ENCODE peak calls at places on chromosomes 7 and 10, in six cellular contexts. P, L, B, V, E and K are unnamed samples.

GRCh38 chr10:100878291-100878910 is 34.4 kb upstream of the SLF2 start:
- DNase-seq in B (peak), E (no peak), L (peak), V (peak), P (peak), K (peak)

GRCh38 chr10:1050145-1050544 is 1.2 kb upstream of the IDI1 start:
- DNase-seq in B (no peak), E (no peak), V (no peak), L (no peak), P (no peak), K (peak)

GRCh38 chr10:43265799-43266721 is 805 bp downstream of the RASGEF1A start:
- DNase-seq in P (peak), B (peak), L (no peak), E (no peak), V (peak), K (no peak)

GRCh38 chr10:73810358-73810734 is 1.1 kb downstream of the NDST2 start:
- DNase-seq in E (no peak), P (no peak), V (no peak), L (no peak), B (no peak), K (no peak)

GRCh38 chr7:53656881-53657280 is 621.4 kb downstream of the POM121L12 start:
- DNase-seq in E (no peak), V (no peak), L (peak), B (no peak), P (no peak), K (peak)

GRCh38 chr10:127978481-127978880 is 71.6 kb downstream of the PTPRE start:
- DNase-seq in V (no peak), L (no peak), E (no peak), P (no peak), B (no peak), K (no peak)

GRCh38 chr10:69483988-69484387 is 32.7 kb downstream of the TSPAN15 start:
- DNase-seq in L (no peak), V (no peak), B (no peak), E (no peak), P (no peak), K (no peak)

GRCh38 chr7:106501605-106502580 is 159.1 kb downstream of the CCDC71L start:
- DNase-seq in E (no peak), B (no peak), V (no peak), L (no peak), P (no peak), K (no peak)

GRCh38 chr7:134827436-134827835 is 48.0 kb downstream of the CALD1 start:
- DNase-seq in E (no peak), V (no peak), B (no peak), L (no peak), P (no peak), K (no peak)
- H3K27ac ChIP-seq in E (peak), V (no peak), B (no peak), L (no peak), P (peak), K (no peak)

DNA sequence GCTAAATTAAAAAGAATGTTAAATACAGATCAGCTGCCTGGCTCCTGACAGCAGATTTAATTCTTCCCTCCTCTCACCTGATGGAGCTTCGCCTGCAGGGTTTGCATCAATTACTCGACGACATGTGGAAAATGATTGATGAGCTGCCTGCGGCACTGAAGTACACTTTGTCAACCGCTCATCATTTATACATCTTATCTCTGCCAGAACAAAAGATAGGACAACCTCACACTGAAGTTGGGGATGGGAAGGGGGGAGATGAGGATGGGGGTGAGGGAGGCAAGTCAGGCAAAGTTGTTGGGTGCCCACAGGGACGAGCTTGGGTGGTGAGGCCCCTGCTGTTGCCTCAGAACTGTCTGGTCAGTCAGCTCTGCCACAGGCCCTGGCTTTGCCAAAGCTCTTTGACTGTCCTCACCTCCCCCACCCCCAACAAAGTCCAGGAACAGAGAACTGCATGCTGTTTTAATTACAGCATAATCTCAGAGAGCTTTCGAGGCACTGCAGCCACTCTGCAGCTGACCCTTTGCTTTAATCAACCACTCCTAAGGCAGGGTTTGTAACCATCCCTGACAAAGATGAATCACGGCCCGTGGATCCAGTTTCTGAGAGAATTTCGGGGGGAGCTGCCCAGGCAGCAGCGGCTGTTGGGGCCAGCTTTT is 702.3 kb downstream of the LRMDA start:
- DNase-seq in E (no peak), V (no peak), L (no peak), P (no peak), B (no peak), K (no peak)
- H3K27ac ChIP-seq in E (no peak), V (no peak), L (no peak), P (no peak), B (no peak), K (no peak)

GRCh38 chr10:113492181-113492580 is 60.7 kb upstream of the HABP2 start:
- DNase-seq in V (no peak), E (no peak), L (no peak), P (no peak), B (no peak), K (peak)
- H3K27ac ChIP-seq in V (no peak), E (peak), L (no peak), P (peak), B (no peak), K (no peak)

GRCh38 chr10:115059301-115059898 is 33.8 kb upstream of the ATRNL1 start:
- DNase-seq in L (no peak), B (no peak), P (no peak), E (no peak), V (no peak), K (no peak)
- H3K27ac ChIP-seq in L (no peak), B (no peak), P (no peak), E (no peak), V (no peak), K (no peak)

DNA sequence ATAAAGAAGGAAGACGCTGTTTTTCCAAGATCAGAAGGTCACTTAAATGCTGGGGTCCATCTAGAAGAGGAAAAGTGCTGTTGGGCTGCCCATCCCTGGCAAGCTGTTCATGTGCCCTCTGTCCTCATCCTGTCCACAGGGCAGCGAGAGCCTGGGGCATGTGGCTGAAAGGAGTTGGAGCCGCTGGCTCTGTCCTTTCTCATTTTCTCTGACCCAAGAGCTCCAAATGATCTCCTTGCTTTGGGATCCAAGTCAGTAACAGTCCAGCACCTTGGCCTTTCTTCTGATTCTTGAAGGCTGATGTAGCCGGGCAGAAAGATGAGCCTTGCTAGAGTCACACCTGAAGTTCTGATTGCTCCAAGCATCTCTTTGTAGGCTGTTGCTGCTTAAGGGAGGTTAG is 44.4 kb downstream of the SPDYE5 start:
- DNase-seq in L (no peak), B (no peak), P (no peak), V (no peak), E (peak), K (no peak)
- H3K27ac ChIP-seq in L (no peak), B (no peak), P (no peak), V (no peak), E (no peak), K (no peak)

DNA sequence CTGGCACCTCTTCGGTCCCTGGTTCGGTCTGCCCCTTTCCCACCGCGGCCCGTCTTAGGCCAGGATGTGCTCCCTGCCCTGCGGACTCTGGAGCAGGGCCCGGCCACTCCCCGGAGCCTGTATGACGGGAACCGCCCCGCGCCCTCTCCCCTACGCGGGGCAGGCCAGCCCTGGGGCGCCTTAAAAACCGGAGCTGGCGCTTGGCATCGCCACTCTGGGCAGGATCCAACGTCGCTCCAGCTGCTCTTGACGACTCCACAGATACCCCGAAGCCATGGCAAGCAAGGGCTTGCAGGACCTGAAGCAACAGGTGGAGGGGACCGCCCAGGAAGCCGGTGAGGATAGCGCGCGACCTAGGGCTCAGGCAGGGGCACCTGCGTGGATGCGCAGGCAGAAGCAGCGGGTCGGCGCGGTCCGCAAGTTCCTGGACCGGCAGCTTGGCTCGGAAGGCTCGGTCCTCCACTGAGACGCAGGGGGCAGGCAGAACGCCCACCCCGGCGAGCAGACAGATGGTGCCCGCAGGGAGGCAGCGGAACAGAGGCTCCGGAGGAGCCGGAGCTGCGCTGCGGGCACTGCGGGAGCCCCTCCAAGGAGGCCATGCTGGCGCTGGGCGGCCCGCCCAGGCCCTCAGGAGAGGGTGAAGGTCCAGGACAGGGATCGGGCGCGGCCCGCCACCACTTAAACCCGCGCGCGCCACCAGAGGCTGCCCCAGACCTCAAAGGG is at the start of gene ADIRF:
- DNase-seq in B (peak), L (no peak), P (peak), E (peak), V (peak), K (peak)
- H3K27ac ChIP-seq in B (no peak), L (no peak), P (peak), E (peak), V (peak), K (no peak)